ENCODE peak calls at places on chromosomes 5 and 9, in four cellular contexts. T is A549, M is IMR-90, W is K562. N is an unnamed sample.

GRCh38 chr5:159905496-159905895 is 10.8 kb upstream of the ADRA1B start:
- DNase-seq in T (peak), M (peak), W (no peak), N (no peak)

GRCh38 chr9:106648799-106649198 is 214.2 kb upstream of the ZNF462 start:
- DNase-seq in T (no peak), M (peak), W (no peak), N (no peak)

GRCh38 chr5:54361683-54362411 is 51.5 kb upstream of the ARL15 start:
- DNase-seq in T (no peak), M (no peak), W (no peak), N (no peak)

GRCh38 chr5:103973669-103974068 is 411.1 kb upstream of the NUDT12 start:
- DNase-seq in T (no peak), M (no peak), W (peak), N (no peak)

GRCh38 chr5:166200532-166200931 is 2090.9 kb upstream of the WWC1 start:
- DNase-seq in T (no peak), M (no peak), W (no peak), N (no peak)

GRCh38 chr9:89808801-89809200 is 204.0 kb downstream of the GADD45G start:
- DNase-seq in T (no peak), M (no peak), W (no peak), N (no peak)

GRCh38 chr5:54519083-54519541 is 1.6 kb downstream of the SNX18 start:
- DNase-seq in T (no peak), M (no peak), W (no peak), N (no peak)

GRCh38 chr9:86336058-86336457 is 18.2 kb downstream of the TUT7 start:
- DNase-seq in T (no peak), M (no peak), W (no peak), N (peak)

GRCh38 chr9:19162956-19163355 is 35.7 kb upstream of the PLIN2 start:
- DNase-seq in T (no peak), M (no peak), W (no peak), N (no peak)

GRCh38 chr9:115591584-115591984 is 473.6 kb upstream of the TNC start:
- DNase-seq in T (peak), M (peak), W (peak), N (peak)

GRCh38 chr9:30944233-30944585 is 1440.2 kb upstream of the ACO1 start:
- DNase-seq in T (no peak), M (no peak), W (no peak), N (no peak)

GRCh38 chr9:21404146-21404545 is 4.8 kb upstream of the IFNA8 start:
- DNase-seq in T (no peak), M (no peak), W (no peak), N (no peak)

GRCh38 chr5:53191766-53192165 is 82.2 kb upstream of the MOCS2 start:
- DNase-seq in T (no peak), M (peak), W (no peak), N (no peak)

GRCh38 chr5:161369032-161369431 is 177.5 kb downstream of the GABRB2 start:
- DNase-seq in T (no peak), M (no peak), W (no peak), N (no peak)

GRCh38 chr5:165209101-165209727 is 1703.8 kb downstream of the MAT2B start:
- DNase-seq in T (peak), M (peak), W (peak), N (peak)

DNA sequence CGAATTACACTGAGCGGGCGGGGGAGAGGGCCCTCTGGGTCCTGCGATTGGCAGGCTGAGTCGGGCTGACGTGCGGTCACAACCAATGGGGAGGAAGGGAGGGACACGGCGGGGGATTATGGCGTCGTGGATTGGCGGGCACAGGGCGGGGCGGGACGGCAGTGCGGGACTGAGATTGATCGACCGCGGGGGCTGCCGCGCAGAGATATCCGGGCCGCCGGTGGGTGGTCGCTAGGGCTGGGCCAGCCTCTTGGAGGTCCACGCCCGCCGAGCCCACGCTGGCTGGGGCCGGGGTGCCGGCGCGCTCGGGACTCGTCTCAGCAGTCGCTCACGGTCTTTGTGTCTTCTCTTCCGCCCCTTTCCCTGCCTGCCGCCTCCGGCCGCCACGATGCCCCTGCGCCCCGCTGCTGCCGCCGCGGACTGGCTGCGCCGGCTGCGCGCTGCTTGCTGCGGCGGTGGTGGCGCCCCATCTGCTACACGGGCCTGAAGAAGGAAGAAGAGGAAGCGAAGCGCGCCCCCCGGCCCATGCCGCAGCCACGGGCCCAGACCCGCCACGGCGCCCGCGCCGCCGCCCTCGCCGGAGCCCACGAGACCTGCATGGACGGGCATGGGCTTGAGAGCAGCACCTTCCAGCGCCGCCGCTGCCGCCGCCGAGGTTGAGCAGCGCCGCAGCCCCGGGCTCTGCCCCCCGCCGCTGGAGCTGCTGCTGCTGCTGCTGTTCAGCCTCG is at the start of gene RGMB:
- DNase-seq in T (peak), M (peak), W (no peak), N (peak)
- TF ChIP-seq MAZ in T (no peak), M (peak), W (no peak), N (peak)

DNA sequence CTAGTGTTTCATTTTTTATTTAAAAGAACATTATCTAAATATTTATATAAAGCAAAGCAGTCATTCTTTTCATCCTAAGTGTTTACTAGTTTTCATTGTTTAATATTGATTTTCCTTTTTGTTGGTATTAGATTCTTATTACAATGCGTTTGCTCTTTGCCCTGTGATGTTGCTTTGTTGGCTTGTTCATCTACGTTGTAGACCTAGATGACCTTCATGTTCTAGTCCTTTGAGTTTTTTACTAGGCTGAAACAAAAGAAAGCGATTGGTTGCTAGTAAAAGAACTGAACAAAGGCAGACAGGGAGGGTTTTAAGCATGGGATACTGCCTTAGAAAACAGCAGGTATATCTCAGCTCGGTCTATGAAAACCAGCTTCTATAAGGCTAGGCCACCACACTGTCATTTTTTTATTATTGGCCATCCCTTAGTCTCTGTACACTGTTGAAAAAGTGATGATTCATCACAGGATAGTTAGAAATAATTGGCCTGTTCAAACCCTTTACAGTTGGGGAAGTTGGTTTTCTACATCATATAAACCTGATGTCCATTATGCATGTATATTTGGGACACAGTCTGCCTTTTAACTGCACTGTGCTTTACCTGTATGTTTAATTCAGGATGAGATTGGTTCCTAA is 119.0 kb downstream of the ZCCHC7 start:
- DNase-seq in T (no peak), M (no peak), W (no peak), N (peak)
- TF ChIP-seq MAZ in T (no peak), M (no peak), W (no peak), N (no peak)

GRCh38 chr9:132663851-132664250 is 5.9 kb downstream of the DDX31 start:
- DNase-seq in T (no peak), M (no peak), W (no peak), N (no peak)

GRCh38 chr9:132663120-132663519 is 6.7 kb downstream of the DDX31 start:
- DNase-seq in T (no peak), M (no peak), W (no peak), N (no peak)

DNA sequence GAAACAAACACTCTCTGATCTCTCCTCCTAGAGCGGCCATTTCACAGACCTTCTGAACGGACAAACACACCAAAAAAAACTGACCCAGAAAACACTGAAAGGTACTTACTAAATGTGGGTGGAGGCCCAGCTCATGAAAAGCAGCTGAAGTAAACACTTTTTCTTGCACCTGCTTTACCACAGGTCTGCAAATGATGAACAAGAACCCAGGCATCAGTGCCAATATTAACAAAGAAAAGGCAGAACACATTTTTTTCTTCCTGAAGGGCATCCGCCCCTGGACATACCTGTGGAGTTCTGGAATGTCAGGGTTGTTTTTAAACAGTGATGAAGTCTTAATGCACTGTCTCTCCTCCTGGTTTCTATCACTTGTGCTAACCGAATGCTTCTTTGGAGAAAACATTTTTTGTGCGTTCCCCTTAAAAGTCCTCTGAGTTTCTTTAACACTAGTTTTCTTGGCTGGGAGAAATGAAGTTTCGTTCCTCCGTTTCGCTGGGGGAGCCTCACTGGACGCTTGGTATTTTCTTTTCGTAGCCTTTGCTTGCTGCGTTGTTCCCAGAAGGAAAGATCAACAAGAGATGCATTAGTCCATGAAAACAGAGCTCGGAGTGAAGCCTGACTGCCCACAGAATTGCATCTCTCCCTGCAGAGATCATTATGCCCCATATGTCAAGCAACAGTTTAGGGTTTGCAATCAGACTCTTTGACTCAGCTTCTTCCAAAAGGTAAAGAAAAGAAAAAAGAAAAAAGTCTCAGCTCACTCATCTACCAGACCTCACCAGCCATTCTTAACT is 7.4 kb downstream of the DDX31 start:
- DNase-seq in T (no peak), M (no peak), W (no peak), N (no peak)
- TF ChIP-seq MAZ in T (no peak), M (no peak), W (no peak), N (no peak)

GRCh38 chr9:93473411-93473810 is 20.0 kb upstream of the FAM120AOS start:
- DNase-seq in T (no peak), M (peak), W (no peak), N (no peak)
- TF ChIP-seq MAZ in T (no peak), M (no peak), W (no peak), N (no peak)

GRCh38 chr9:35732185-35733108 is at the start of the genes CREB3 and TLN1:
- DNase-seq in T (peak), M (peak), W (peak), N (peak)

GRCh38 chr9:35731415-35732184 is 395 bp downstream of the TLN1 start:
- DNase-seq in T (peak), M (no peak), W (peak), N (peak)

GRCh38 chr9:35734096-35734495 is 1.6 kb downstream of the CREB3 start:
- DNase-seq in T (no peak), M (peak), W (no peak), N (no peak)

GRCh38 chr9:35730486-35730854 is 1.5 kb downstream of the TLN1 start:
- DNase-seq in T (no peak), M (no peak), W (no peak), N (no peak)

GRCh38 chr9:35733109-35733541 is 659 bp downstream of the CREB3 start:
- DNase-seq in T (peak), M (peak), W (peak), N (peak)
- TF ChIP-seq MAZ in T (peak), M (peak), W (peak), N (no peak)

GRCh38 chr5:109997191-109997590 is 307.5 kb downstream of the MAN2A1 start:
- DNase-seq in T (no peak), M (no peak), W (no peak), N (no peak)

GRCh38 chr5:109998208-109998607 is 308.5 kb downstream of the MAN2A1 start:
- DNase-seq in T (no peak), M (no peak), W (no peak), N (no peak)

GRCh38 chr5:109998717-109999116 is 309.0 kb downstream of the MAN2A1 start:
- DNase-seq in T (no peak), M (no peak), W (no peak), N (no peak)

GRCh38 chr5:110007101-110007500 is 317.4 kb downstream of the MAN2A1 start:
- DNase-seq in T (no peak), M (no peak), W (no peak), N (no peak)

DNA sequence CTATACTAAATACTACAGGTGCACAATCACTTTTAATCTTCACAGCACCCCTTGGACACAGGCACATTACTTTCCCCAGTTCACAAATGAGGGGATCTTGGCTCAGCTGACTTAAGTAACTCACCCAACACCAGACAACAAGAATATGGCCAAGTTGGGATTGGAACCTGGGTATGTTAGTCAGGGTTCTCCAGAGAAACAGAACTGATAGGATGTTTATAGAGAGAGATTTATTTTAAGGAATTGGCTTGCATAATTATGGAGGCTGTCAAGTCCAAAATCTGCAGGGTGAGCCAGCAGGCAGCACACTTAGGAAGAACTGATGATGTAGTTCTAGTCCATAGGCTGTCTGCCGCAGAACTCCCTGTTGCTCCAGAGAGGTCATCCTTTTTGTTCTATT is 312.9 kb downstream of the MAN2A1 start:
- DNase-seq in T (no peak), M (no peak), W (no peak), N (no peak)
- TF ChIP-seq MAZ in T (no peak), M (no peak), W (no peak), N (no peak)

GRCh38 chr9:82761911-82762310 is 301.0 kb downstream of the RASEF start:
- DNase-seq in T (no peak), M (no peak), W (no peak), N (no peak)
- TF ChIP-seq MAZ in T (no peak), M (no peak), W (no peak), N (no peak)

GRCh38 chr5:16619136-16619535 is 2.3 kb upstream of the RETREG1 start:
- DNase-seq in T (no peak), M (no peak), W (no peak), N (no peak)

GRCh38 chr5:16617272-16617973 is 626 bp upstream of the RETREG1 start:
- DNase-seq in T (no peak), M (no peak), W (no peak), N (no peak)

GRCh38 chr5:16618138-16618897 is 1.5 kb upstream of the RETREG1 start:
- DNase-seq in T (no peak), M (no peak), W (no peak), N (no peak)

GRCh38 chr5:16616536-16617271 is at the start of gene RETREG1:
- DNase-seq in T (peak), M (no peak), W (no peak), N (no peak)

DNA sequence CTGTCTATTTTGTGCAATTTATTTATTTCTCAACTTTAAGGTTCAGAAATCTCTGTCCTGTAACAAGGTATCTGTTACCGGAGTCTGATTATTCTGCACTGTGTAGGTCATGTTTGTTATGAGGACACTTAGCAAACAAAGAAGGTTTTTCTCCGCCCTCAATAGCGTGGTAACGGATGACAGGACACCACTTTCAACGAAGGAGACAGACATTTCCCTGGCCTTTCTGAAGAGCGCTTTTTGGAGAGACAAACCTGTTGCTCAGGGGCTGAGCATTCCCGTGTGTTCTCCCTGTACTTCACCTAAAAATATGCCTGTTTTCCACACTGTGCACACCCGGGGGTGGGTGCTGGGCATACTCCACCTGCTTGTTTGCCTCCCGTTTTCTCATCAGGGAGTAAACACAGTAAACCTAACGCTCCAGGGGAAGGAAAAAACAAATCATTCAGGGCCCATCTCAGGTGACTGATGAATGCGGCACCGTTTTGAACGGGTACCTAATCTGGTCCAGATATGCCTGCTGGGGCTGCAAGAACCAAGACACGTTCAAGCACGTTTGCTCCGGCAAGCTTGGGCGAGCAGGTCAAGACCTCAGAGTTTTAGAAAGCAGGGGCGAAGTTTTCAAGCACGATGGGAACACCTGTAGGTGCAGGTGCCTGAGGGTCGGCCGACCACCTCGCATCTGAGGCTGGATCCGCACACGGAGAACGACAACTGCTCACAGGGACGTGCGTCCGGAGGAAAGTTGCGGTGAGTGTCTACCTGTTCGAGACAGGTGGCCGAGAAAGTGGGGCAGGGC is 861 bp downstream of the RETREG1 start:
- DNase-seq in T (no peak), M (no peak), W (no peak), N (no peak)
- TF ChIP-seq MAZ in T (no peak), M (no peak), W (no peak), N (no peak)

GRCh38 chr9:98192503-98193335 is at the start of gene CORO2A:
- DNase-seq in T (peak), M (peak), W (peak), N (peak)

GRCh38 chr9:98190757-98191105 is 1.7 kb downstream of the CORO2A start:
- DNase-seq in T (no peak), M (no peak), W (no peak), N (no peak)

GRCh38 chr9:98191210-98191609 is 1.2 kb downstream of the CORO2A start:
- DNase-seq in T (no peak), M (no peak), W (no peak), N (no peak)

GRCh38 chr9:98193336-98193944 is 1.0 kb upstream of the CORO2A start:
- DNase-seq in T (no peak), M (no peak), W (no peak), N (no peak)

DNA sequence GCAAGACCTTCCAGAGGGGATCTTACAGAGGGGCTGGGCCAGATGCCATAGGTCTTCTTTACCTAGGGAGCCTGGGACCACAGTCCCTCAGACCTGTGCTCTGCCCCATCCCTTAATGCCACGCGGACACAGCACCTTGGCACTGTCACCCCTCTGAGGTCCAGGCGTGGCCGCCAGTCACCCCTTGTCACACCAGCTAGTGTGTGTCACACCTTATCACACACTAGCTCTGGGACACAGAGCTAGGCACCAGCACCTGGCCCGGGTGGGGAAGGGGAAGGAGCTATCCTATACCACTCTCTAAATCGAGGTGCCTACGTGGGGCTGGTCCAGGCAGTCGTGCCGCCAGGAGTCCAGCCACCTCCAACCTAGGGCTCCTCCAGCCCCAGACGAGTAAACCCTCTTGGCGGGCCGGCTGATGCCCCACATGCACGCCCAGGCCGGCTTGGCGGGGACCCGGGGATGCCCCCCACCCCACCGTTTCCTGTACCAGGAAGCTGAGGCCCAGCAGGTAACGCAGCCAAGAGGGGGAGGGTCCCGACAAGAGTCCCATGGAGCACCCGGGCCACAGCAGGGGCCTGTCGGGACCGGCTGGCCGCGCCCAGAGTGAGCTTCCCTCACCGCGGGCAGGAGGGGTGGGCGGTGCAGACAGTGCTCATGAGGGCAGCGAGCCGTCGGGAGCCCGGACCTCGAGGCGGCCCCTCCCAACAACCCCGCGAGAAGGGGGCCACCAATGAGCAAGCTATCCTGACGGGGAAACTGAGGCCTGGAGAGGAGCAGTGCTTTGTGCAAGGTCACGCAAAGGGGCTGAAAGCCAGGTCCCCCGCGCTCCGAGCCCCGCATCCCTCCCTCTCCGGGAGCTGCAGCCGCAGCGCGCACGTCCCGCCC is 578 bp downstream of the CORO2A start:
- DNase-seq in T (no peak), M (no peak), W (peak), N (no peak)
- TF ChIP-seq MAZ in T (no peak), M (no peak), W (peak), N (no peak)